ENCODE peak calls at places on chromosomes 16 and 17, in ten cellular contexts. S, Y, Q, I, B, T, J, U, C and V are unnamed samples.

GRCh38 chr16:7962480-7962879 is 627.8 kb downstream of the TMEM114 start:
- DNase-seq in C (no peak), T (no peak), Y (no peak), U (no peak), S (no peak), I (no peak), J (no peak), Q (no peak), B (no peak), V (no peak)

GRCh38 chr17:13462161-13462560 is 139.6 kb downstream of the HS3ST3A1 start:
- DNase-seq in Q (no peak), C (no peak), U (no peak), J (no peak), Y (no peak), I (no peak), B (no peak), S (no peak), T (no peak), V (no peak)

GRCh38 chr17:45234641-45235040 is 13.0 kb downstream of the FMNL1 start:
- DNase-seq in T (peak), B (peak), U (no peak), S (peak), C (no peak), Q (no peak), Y (no peak), J (no peak), I (no peak), V (peak)

GRCh38 chr17:50359998-50360461 is 13.0 kb downstream of the MRPL27 start:
- DNase-seq in U (no peak), J (no peak), S (no peak), Y (no peak), I (no peak), C (no peak), T (no peak), B (no peak), Q (no peak), V (no peak)

GRCh38 chr17:20171741-20172377 is 162.7 kb downstream of the SPECC1 start:
- DNase-seq in Q (no peak), J (no peak), B (no peak), Y (no peak), C (no peak), T (no peak), I (no peak), U (no peak), S (no peak), V (no peak)

GRCh38 chr16:3980311-3981111 is 100.0 kb upstream of the CREBBP start:
- DNase-seq in T (no peak), C (no peak), J (no peak), B (no peak), I (no peak), S (no peak), U (peak), Q (no peak), Y (no peak), V (no peak)

GRCh38 chr17:33373209-33373608 is 80.1 kb upstream of the ASIC2 start:
- DNase-seq in I (no peak), Q (no peak), Y (no peak), C (no peak), B (no peak), J (no peak), U (no peak), T (no peak), S (no peak), V (no peak)

GRCh38 chr17:2171725-2172446 is 117.0 kb downstream of the HIC1 start:
- DNase-seq in Y (peak), T (no peak), S (no peak), C (no peak), J (no peak), I (no peak), Q (no peak), U (no peak), B (no peak), V (no peak)